ENCODE peak calls at places on chromosomes 12 and 14, in five cellular contexts. D is CD8-positive, alpha-beta T cell; R is foreskin melanocyte; Q is NCI-H1092 treated with DMSO at 0.1 percent for 48 hours; A is SHP77. V is an unnamed sample.
A peak's percentile ranks its signal among the peaks of the same experiment; 100 is the strongest.

GRCh38 chr12:54689984-54690383 is 41.8 kb upstream of the DCD start:
- DNase-seq in R (no peak), A (no peak), D (no peak), Q (no peak), V (no peak)

GRCh38 chr12:29562167-29562776 is 64.8 kb upstream of the OVCH1 start:
- DNase-seq in Q (no peak), R (no peak), D (no peak), A (no peak), V (peak; percentile 9)

GRCh38 chr14:72975776-72976175 is 49.5 kb downstream of the DCAF4 start:
- DNase-seq in D (no peak), A (no peak), Q (no peak), R (no peak), V (no peak)

GRCh38 chr14:102943979-102944378 is 21.5 kb downstream of the AMN start:
- DNase-seq in Q (no peak), R (no peak), A (no peak), D (no peak), V (no peak)

GRCh38 chr14:61569783-61570182 is 125.5 kb upstream of the HIF1A start:
- DNase-seq in R (no peak), A (no peak), D (peak; percentile 59), Q (no peak), V (no peak)

GRCh38 chr12:6792522-6793201 is 3.3 kb downstream of the CD4 start:
- DNase-seq in R (no peak), D (peak; percentile 42), Q (no peak), A (no peak), V (no peak)

GRCh38 chr14:65993103-65993502 is 493.1 kb upstream of the CCDC196 start:
- DNase-seq in A (no peak), D (no peak), R (no peak), Q (no peak), V (no peak)

GRCh38 chr14:99689266-99690236 is 5.5 kb downstream of the CYP46A1 start:
- DNase-seq in D (no peak), R (no peak), Q (no peak), A (no peak), V (no peak)

GRCh38 chr14:92122351-92122677 is 545 bp downstream of the CPSF2 start:
- DNase-seq in R (peak; percentile 30), D (no peak), Q (peak; percentile 47), A (no peak), V (no peak)

GRCh38 chr14:77026166-77026929 is 2.2 kb downstream of the IRF2BPL start:
- DNase-seq in D (peak; percentile 12), R (no peak), Q (peak; percentile 68), A (no peak), V (peak; percentile 43)

GRCh38 chr12:93667672-93668071 is 9.5 kb upstream of the CRADD start:
- DNase-seq in Q (no peak), D (no peak), R (no peak), A (no peak), V (no peak)

GRCh38 chr14:85527458-85527857 is 2.5 kb upstream of the FLRT2 start:
- DNase-seq in Q (no peak), R (no peak), A (no peak), D (no peak), V (no peak)

GRCh38 chr12:108567388-108567787 is 5.0 kb downstream of the ISCU start:
- DNase-seq in Q (no peak), A (no peak), R (no peak), D (no peak), V (no peak)

GRCh38 chr12:124457287-124458219 is 109.9 kb downstream of the NCOR2 start:
- DNase-seq in A (no peak), D (peak; percentile 57), R (peak; percentile 84), Q (no peak), V (no peak)

GRCh38 chr12:31732926-31733548 is 4.2 kb upstream of the AMN1 start:
- DNase-seq in D (no peak), R (no peak), A (no peak), Q (no peak), V (no peak)

V was measured in NCI-H748 treated with DMSO at 0.1 percent for 48 hours.